ENCODE peak calls at places on chromosomes 7 and 10, in five cellular contexts. F is GF-D8, D is GM20000, H is activated T-cell treated with anti-CD3 and anti-CD28 coated beads for 24 hours, E is EH. G is an unnamed sample.

GRCh38 chr7:584122-584465 is 64.4 kb upstream of the PDGFA start:
- DNase-seq in F (no peak), D (no peak), H (peak; percentile 84), E (peak; percentile 68), G (no peak)

GRCh38 chr10:109529258-109529657 is 394.1 kb downstream of the XPNPEP1 start:
- DNase-seq in F (no peak), D (no peak), H (no peak), E (no peak), G (no peak)

GRCh38 chr10:507908-508444 is 181.5 kb downstream of the DIP2C start:
- DNase-seq in F (no peak), D (no peak), H (no peak), E (no peak), G (no peak)

GRCh38 chr7:150502519-150502918 is 12.2 kb upstream of the GIMAP7 start:
- DNase-seq in F (no peak), D (no peak), H (no peak), E (no peak), G (no peak)

GRCh38 chr7:4681922-4682620 is at the start of gene FOXK1:
- DNase-seq in F (peak; percentile 54), D (peak; percentile 96), H (peak; percentile 77), E (peak; percentile 75), G (peak; percentile 71)

GRCh38 chr10:110527731-110528171 is 30.0 kb downstream of the DUSP5 start:
- DNase-seq in F (no peak), D (no peak), H (no peak), E (peak; percentile 73), G (no peak)

GRCh38 chr10:132272061-132272766 is 35.5 kb downstream of the STK32C start:
- DNase-seq in F (no peak), D (no peak), H (no peak), E (peak; percentile 71), G (no peak)

GRCh38 chr7:78165454-78165853 is 366.9 kb downstream of the PHTF2 start:
- DNase-seq in F (no peak), D (no peak), H (no peak), E (no peak), G (no peak)

GRCh38 chr10:96814264-96814663 is 17.8 kb upstream of the LCOR start:
- DNase-seq in F (no peak), D (no peak), H (no peak), E (peak; percentile 90), G (no peak)

GRCh38 chr7:107427462-107427861 is 42.4 kb upstream of the GPR22 start:
- DNase-seq in F (no peak), D (no peak), H (no peak), E (no peak), G (no peak)

GRCh38 chr7:140653319-140654108 is 12.9 kb upstream of the DENND2A start:
- DNase-seq in F (no peak), D (peak; percentile 54), H (peak; percentile 15), E (peak; percentile 81), G (no peak)

GRCh38 chr10:36736311-36736710 is 389.1 kb upstream of the ANKRD30A start:
- DNase-seq in F (no peak), D (no peak), H (no peak), E (no peak), G (no peak)

GRCh38 chr7:347644-348479 is 57.9 kb downstream of the FOXL3 start:
- DNase-seq in F (no peak), D (no peak), H (no peak), E (no peak), G (no peak)

GRCh38 chr10:29736325-29737208 is 101.8 kb upstream of the SVIL start:
- DNase-seq in F (no peak), D (peak; percentile 59), H (no peak), E (peak; percentile 36), G (no peak)

GRCh38 chr10:45502458-45502857 is 128.4 kb downstream of the ALOX5 start:
- DNase-seq in F (no peak), D (no peak), H (no peak), E (no peak), G (no peak)

G was measured in stimulated activated naive B cell treated with anti-CD40 and anti-IgM and Interleukin-4, amounts not matched to agents 10 μg/mL and 1 μg/mL and 100 μg/mL, for 72 hours.